ENCODE peak calls at places on chromosome 18, in ten cellular contexts. S is left lung, G is aorta, X is ascending aorta, C is PC-3, Q is cardiac muscle cell, Y is adipocyte, L is heart right ventricle, Z is Caco-2, D is BE2C. K is an unnamed sample.

GRCh38 chr18:37335337-37335736 is 230.3 kb downstream of the CELF4 start:
- DNase-seq in D (peak; percentile 49), X (no peak), L (no peak), Y (peak; percentile 11), S (no peak), Z (peak; percentile 13), C (no peak), G (no peak), Q (peak; percentile 35), K (peak; percentile 26)

GRCh38 chr18:25453556-25454269 is 101.7 kb upstream of the ZNF521 start:
- DNase-seq in D (no peak), G (no peak), C (no peak), L (no peak), Y (peak; percentile 42), Z (no peak), S (no peak), X (peak; percentile 64), Q (peak; percentile 9), K (peak; percentile 77)

GRCh38 chr18:11412790-11413189 is 196.6 kb upstream of the SLC35G4 start:
- DNase-seq in Q (no peak), X (no peak), D (no peak), Y (no peak), Z (no peak), L (no peak), G (no peak), C (no peak), S (no peak), K (no peak)

GRCh38 chr18:5195656-5196055 is 1.4 kb downstream of the AKAIN1 start:
- DNase-seq in D (no peak), X (no peak), Q (no peak), Y (no peak), G (no peak), C (no peak), Z (no peak), S (no peak), L (no peak), K (no peak)

GRCh38 chr18:26017929-26018328 is 72.5 kb downstream of the SS18 start:
- DNase-seq in Y (peak; percentile 7), Z (no peak), X (no peak), S (no peak), G (no peak), Q (peak; percentile 5), C (no peak), D (no peak), L (no peak), K (no peak)

GRCh38 chr18:70288851-70289328 is at the start of gene SOCS6:
- DNase-seq in G (peak; percentile 83), X (peak; percentile 76), L (peak; percentile 77), Q (peak; percentile 82), Y (peak; percentile 83), Z (peak; percentile 61), C (peak; percentile 63), D (peak; percentile 56), S (peak; percentile 92), K (peak; percentile 53)

GRCh38 chr18:22378672-22379282 is 38.9 kb downstream of the CTAGE1 start:
- DNase-seq in L (peak; percentile 14), D (peak; percentile 24), C (peak; percentile 67), X (no peak), Z (peak; percentile 46), Y (peak; percentile 29), S (no peak), G (peak; percentile 47), Q (peak; percentile 41), K (no peak)

GRCh38 chr18:76573325-76574025 is 78.4 kb upstream of the ZNF516 start:
- DNase-seq in D (no peak), L (no peak), X (no peak), Q (peak; percentile 72), C (peak; percentile 60), Z (no peak), S (no peak), Y (peak; percentile 50), G (no peak), K (peak; percentile 68)

GRCh38 chr18:69958422-69958821 is 10.7 kb upstream of the CD226 start:
- DNase-seq in Z (no peak), Q (no peak), D (no peak), C (no peak), X (no peak), Y (no peak), S (no peak), G (no peak), L (no peak), K (no peak)

GRCh38 chr18:46199515-46200147 is 95.4 kb downstream of the HAUS1 start:
- DNase-seq in G (no peak), Z (peak; percentile 5), S (no peak), Q (peak; percentile 54), X (no peak), Y (peak; percentile 67), L (no peak), C (peak; percentile 67), D (no peak), K (peak; percentile 62)

GRCh38 chr18:35618703-35619102 is 37.2 kb downstream of the GALNT1 start:
- DNase-seq in D (no peak), Z (no peak), C (no peak), Q (no peak), G (no peak), X (no peak), L (no peak), S (no peak), Y (peak; percentile 5), K (no peak)

GRCh38 chr18:35619468-35619867 is 37.9 kb downstream of the GALNT1 start:
- DNase-seq in Z (no peak), D (no peak), Q (no peak), X (no peak), Y (no peak), L (no peak), G (no peak), C (no peak), S (no peak), K (peak; percentile 29)

GRCh38 chr18:35618289-35618688 is 36.7 kb downstream of the GALNT1 start:
- DNase-seq in G (no peak), L (no peak), Q (no peak), X (no peak), Z (no peak), C (no peak), D (no peak), Y (peak; percentile 23), S (no peak), K (no peak)

GRCh38 chr18:35616664-35617423 is 35.3 kb downstream of the GALNT1 start:
- DNase-seq in C (peak; percentile 72), Y (peak; percentile 71), D (no peak), G (peak; percentile 59), X (peak; percentile 65), S (peak; percentile 61), L (no peak), Z (peak; percentile 0), Q (peak; percentile 77), K (peak; percentile 95)

GRCh38 chr18:35617865-35618264 is 36.3 kb downstream of the GALNT1 start:
- DNase-seq in S (no peak), Z (no peak), D (no peak), Y (no peak), C (no peak), X (no peak), G (no peak), L (no peak), Q (no peak), K (no peak)
- H3K4me1 ChIP-seq in S (peaks cover 35% of the 10 kb centered on the region), Z (no peaks in the 10 kb centered on the region), D (no peaks in the 10 kb centered on the region), Y (peaks cover 29% of the 10 kb centered on the region), C (peaks cover 26% of the 10 kb centered on the region), X (no peaks in the 10 kb centered on the region), G (peaks cover 8% of the 10 kb centered on the region), L (peaks cover 52% of the 10 kb centered on the region), Q (peaks cover 46% of the 10 kb centered on the region), K (peaks cover 30% of the 10 kb centered on the region)

GRCh38 chr18:6956495-6956894 is 161.1 kb downstream of the LAMA1 start:
- DNase-seq in Z (no peak), D (no peak), S (no peak), L (no peak), Y (no peak), Q (no peak), C (no peak), G (no peak), X (no peak), K (no peak)

GRCh38 chr18:6954501-6954900 is 163.1 kb downstream of the LAMA1 start:
- DNase-seq in S (no peak), X (no peak), Q (no peak), D (no peak), L (no peak), C (no peak), G (no peak), Y (no peak), Z (no peak), K (no peak)

GRCh38 chr18:6956999-6957398 is 160.6 kb downstream of the LAMA1 start:
- DNase-seq in Q (no peak), D (no peak), Z (no peak), G (no peak), S (no peak), X (no peak), Y (no peak), L (no peak), C (no peak), K (no peak)

GRCh38 chr18:6951336-6952090 is 166.1 kb downstream of the LAMA1 start:
- DNase-seq in D (no peak), Y (no peak), L (no peak), Q (no peak), Z (no peak), G (no peak), C (no peak), S (no peak), X (no peak), K (no peak)

DNA sequence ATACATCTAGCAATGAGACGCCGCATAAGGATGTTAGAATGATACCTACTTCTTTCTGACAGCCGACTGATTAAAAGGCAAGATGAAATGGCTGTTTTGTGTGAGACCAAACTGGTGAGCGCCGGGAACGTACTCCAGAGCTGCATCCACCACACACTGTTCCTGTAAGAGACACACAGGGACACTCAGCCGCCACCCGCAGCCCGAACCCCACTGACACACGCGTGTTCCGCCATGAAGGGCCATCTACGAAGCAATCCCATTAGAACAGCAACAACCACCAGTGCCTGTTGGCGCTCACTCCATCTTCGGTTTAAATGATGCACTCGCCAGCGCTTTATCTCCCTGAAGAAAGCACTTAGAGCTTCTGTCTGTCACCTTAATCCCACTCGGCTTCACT is 162.3 kb downstream of the LAMA1 start:
- DNase-seq in X (no peak), C (no peak), S (no peak), G (no peak), D (no peak), Q (no peak), Y (no peak), Z (no peak), L (no peak), K (no peak)
- H3K4me1 ChIP-seq in X (no peaks in the 10 kb centered on the region), C (peaks cover under 1% of the 10 kb centered on the region), S (no peaks in the 10 kb centered on the region), G (no peaks in the 10 kb centered on the region), D (no peaks in the 10 kb centered on the region), Q (peaks cover 3% of the 10 kb centered on the region), Y (no peaks in the 10 kb centered on the region), Z (peaks cover 2% of the 10 kb centered on the region), L (no peaks in the 10 kb centered on the region), K (no peaks in the 10 kb centered on the region)

DNA sequence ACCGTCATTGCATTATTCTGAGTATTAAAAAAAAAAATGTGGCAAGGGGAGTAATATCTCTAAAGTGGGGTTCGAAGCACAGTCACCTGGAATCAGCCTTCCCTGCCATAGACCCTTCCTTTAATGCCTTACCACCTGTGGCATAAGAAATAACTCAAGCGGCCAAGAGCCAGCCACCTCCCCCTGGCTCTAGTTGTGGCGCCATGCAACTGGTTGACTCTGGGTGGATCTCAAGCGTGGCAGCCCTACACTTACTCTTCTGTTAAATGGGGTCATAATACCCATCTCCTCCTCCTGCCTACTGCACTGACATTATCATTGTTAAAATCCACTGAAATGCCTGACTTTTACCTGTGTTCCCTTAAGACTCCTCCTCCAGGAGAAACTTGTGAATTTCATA is 175.8 kb downstream of the SMAD7 start:
- DNase-seq in Y (no peak), S (no peak), G (no peak), Z (no peak), Q (no peak), X (no peak), L (no peak), C (no peak), D (no peak), K (no peak)
- H3K4me1 ChIP-seq in Y (peaks cover 17% of the 10 kb centered on the region), S (peaks cover 31% of the 10 kb centered on the region), G (no peaks in the 10 kb centered on the region), Z (no peaks in the 10 kb centered on the region), Q (peaks cover 54% of the 10 kb centered on the region), X (peaks cover 5% of the 10 kb centered on the region), L (peaks cover 75% of the 10 kb centered on the region), C (no peaks in the 10 kb centered on the region), D (peaks cover 18% of the 10 kb centered on the region), K (peaks cover 16% of the 10 kb centered on the region)

GRCh38 chr18:23456835-23457234 is 3.7 kb downstream of the RIOK3 start:
- DNase-seq in Z (no peak), C (no peak), D (no peak), S (no peak), G (no peak), Y (no peak), X (no peak), L (no peak), Q (no peak), K (no peak)
- H3K4me1 ChIP-seq in Z (peaks cover 23% of the 10 kb centered on the region), C (peaks cover 19% of the 10 kb centered on the region), D (no peaks in the 10 kb centered on the region), S (peaks cover 83% of the 10 kb centered on the region), G (peaks cover 14% of the 10 kb centered on the region), Y (peaks cover 50% of the 10 kb centered on the region), X (peaks cover 8% of the 10 kb centered on the region), L (peaks cover 89% of the 10 kb centered on the region), Q (peaks cover 17% of the 10 kb centered on the region), K (peaks cover 11% of the 10 kb centered on the region)